ENCODE peak calls at places on chromosomes 3 and 15, in nine cellular contexts. I is H9, Q is ovary, V is OCI-LY7, D is cardiac muscle cell, T is suprapubic skin, Y is fibroblast of lung, G is mesendoderm, L is K562. B is an unnamed sample. For H3K4me1, the result is how much of the 10 kb centered on the place peaks cover.

GRCh38 chr3:65729973-65730372 is 308.7 kb downstream of the MAGI1 start:
- DNase-seq in I (no peak), Q (no peak), V (no peak), D (no peak), T (no peak), Y (peak), G (no peak), L (no peak), B (no peak)

GRCh38 chr3:187983484-187984124 is 170.4 kb upstream of the LPP start:
- DNase-seq in I (no peak), Q (no peak), V (no peak), D (peak), T (no peak), Y (no peak), G (no peak), L (no peak), B (no peak)

GRCh38 chr15:46408312-46408711 is 773.5 kb downstream of the SQOR start:
- DNase-seq in I (no peak), Q (no peak), V (no peak), D (no peak), T (no peak), Y (no peak), G (no peak), L (no peak), B (no peak)

GRCh38 chr15:70795311-70795665 is 31.9 kb upstream of the UACA start:
- DNase-seq in I (no peak), Q (no peak), V (no peak), D (no peak), T (no peak), Y (peak), G (no peak), L (no peak), B (no peak)

GRCh38 chr3:42247576-42248027 is 18.4 kb downstream of the CCK start:
- DNase-seq in I (peak), Q (no peak), V (peak), D (peak), T (no peak), Y (peak), G (peak), L (peak), B (no peak)

GRCh38 chr15:67992834-67993233 is 61.3 kb upstream of the PIAS1 start:
- DNase-seq in I (no peak), Q (no peak), V (no peak), D (no peak), T (no peak), Y (no peak), G (peak), L (no peak), B (no peak)

GRCh38 chr3:62636235-62636826 is 238.9 kb downstream of the CADPS start:
- DNase-seq in I (no peak), Q (no peak), V (no peak), D (peak), T (no peak), Y (no peak), G (no peak), L (no peak), B (no peak)

GRCh38 chr3:149813367-149814281 is 609 bp downstream of the RNF13 start:
- DNase-seq in I (peak), Q (no peak), V (peak), D (peak), T (no peak), Y (peak), G (peak), L (peak), B (no peak)

GRCh38 chr3:197613187-197613586 is 57.4 kb upstream of the BDH1 start:
- DNase-seq in I (no peak), Q (no peak), V (no peak), D (no peak), T (no peak), Y (no peak), G (no peak), L (no peak), B (no peak)

GRCh38 chr3:12288466-12289129 is at the start of gene PPARG:
- DNase-seq in I (peak), Q (peak), V (no peak), D (peak), T (no peak), Y (peak), G (peak), L (no peak), B (peak)

GRCh38 chr15:61038387-61038786 is 190.7 kb downstream of the RORA start:
- DNase-seq in I (no peak), Q (no peak), V (no peak), D (no peak), T (no peak), Y (no peak), G (no peak), L (peak), B (no peak)

GRCh38 chr3:31483776-31484175 is 48.9 kb upstream of the STT3B start:
- DNase-seq in I (no peak), Q (no peak), V (no peak), D (no peak), T (no peak), Y (no peak), G (no peak), L (no peak), B (no peak)

GRCh38 chr3:187593347-187593850 is 76.8 kb downstream of the SST start:
- DNase-seq in I (no peak), Q (no peak), V (no peak), D (no peak), T (no peak), Y (no peak), G (no peak), L (no peak), B (no peak)

GRCh38 chr3:38711321-38711720 is 61.8 kb upstream of the SCN5A start:
- DNase-seq in I (no peak), Q (no peak), V (no peak), D (no peak), T (no peak), Y (no peak), G (no peak), L (no peak), B (no peak)

GRCh38 chr3:126903521-126903920 is 79.4 kb upstream of the PLXNA1 start:
- DNase-seq in I (no peak), Q (no peak), V (no peak), D (no peak), T (no peak), Y (no peak), G (no peak), L (no peak), B (no peak)

GRCh38 chr3:150751781-150752263 is 11.1 kb downstream of the SIAH2 start:
- DNase-seq in I (no peak), Q (no peak), V (no peak), D (no peak), T (no peak), Y (no peak), G (no peak), L (no peak), B (no peak)

GRCh38 chr3:148631124-148631903 is 66.4 kb upstream of the AGTR1 start:
- DNase-seq in I (peak), Q (no peak), V (no peak), D (peak), T (no peak), Y (no peak), G (peak), L (no peak), B (no peak)

GRCh38 chr15:77871838-77872371 is 205.6 kb downstream of the TBC1D2B start:
- DNase-seq in I (peak), Q (no peak), V (no peak), D (no peak), T (no peak), Y (no peak), G (peak), L (peak), B (no peak)

GRCh38 chr3:118945834-118946233 is 88.8 kb downstream of the IGSF11 start:
- DNase-seq in I (no peak), Q (no peak), V (no peak), D (no peak), T (no peak), Y (no peak), G (no peak), L (peak), B (no peak)

GRCh38 chr15:59223736-59224135 is 17.1 kb downstream of the LDHAL6B start:
- DNase-seq in I (no peak), Q (no peak), V (no peak), D (no peak), T (no peak), Y (no peak), G (no peak), L (no peak), B (no peak)

GRCh38 chr15:38072007-38072506 is 137.6 kb downstream of the TMCO5A start:
- DNase-seq in I (no peak), Q (no peak), V (no peak), D (no peak), T (no peak), Y (no peak), G (no peak), L (no peak), B (no peak)

GRCh38 chr15:46452297-46452820 is 817.5 kb downstream of the SQOR start:
- DNase-seq in I (no peak), Q (no peak), V (no peak), D (no peak), T (no peak), Y (no peak), G (no peak), L (no peak), B (no peak)

GRCh38 chr3:78754066-78754743 is 1013.6 kb downstream of the ROBO1 start:
- DNase-seq in I (no peak), Q (no peak), V (no peak), D (no peak), T (no peak), Y (peak), G (peak), L (no peak), B (no peak)

GRCh38 chr3:8660271-8660731 is 15.7 kb upstream of the SSUH2 start:
- DNase-seq in I (no peak), Q (no peak), V (no peak), D (peak), T (no peak), Y (peak), G (peak), L (no peak), B (no peak)

GRCh38 chr3:123430266-123430665 is 18.6 kb downstream of the ADCY5 start:
- DNase-seq in I (no peak), Q (no peak), V (no peak), D (no peak), T (no peak), Y (no peak), G (no peak), L (no peak), B (no peak)

GRCh38 chr3:123432832-123433523 is 15.9 kb downstream of the ADCY5 start:
- DNase-seq in I (no peak), Q (no peak), V (no peak), D (no peak), T (no peak), Y (no peak), G (no peak), L (no peak), B (no peak)

GRCh38 chr3:123429362-123430125 is 19.3 kb downstream of the ADCY5 start:
- DNase-seq in I (no peak), Q (no peak), V (no peak), D (no peak), T (no peak), Y (no peak), G (no peak), L (no peak), B (no peak)

GRCh38 chr3:123431007-123431657 is 17.8 kb downstream of the ADCY5 start:
- DNase-seq in I (no peak), Q (no peak), V (no peak), D (no peak), T (no peak), Y (peak), G (no peak), L (no peak), B (no peak)

DNA sequence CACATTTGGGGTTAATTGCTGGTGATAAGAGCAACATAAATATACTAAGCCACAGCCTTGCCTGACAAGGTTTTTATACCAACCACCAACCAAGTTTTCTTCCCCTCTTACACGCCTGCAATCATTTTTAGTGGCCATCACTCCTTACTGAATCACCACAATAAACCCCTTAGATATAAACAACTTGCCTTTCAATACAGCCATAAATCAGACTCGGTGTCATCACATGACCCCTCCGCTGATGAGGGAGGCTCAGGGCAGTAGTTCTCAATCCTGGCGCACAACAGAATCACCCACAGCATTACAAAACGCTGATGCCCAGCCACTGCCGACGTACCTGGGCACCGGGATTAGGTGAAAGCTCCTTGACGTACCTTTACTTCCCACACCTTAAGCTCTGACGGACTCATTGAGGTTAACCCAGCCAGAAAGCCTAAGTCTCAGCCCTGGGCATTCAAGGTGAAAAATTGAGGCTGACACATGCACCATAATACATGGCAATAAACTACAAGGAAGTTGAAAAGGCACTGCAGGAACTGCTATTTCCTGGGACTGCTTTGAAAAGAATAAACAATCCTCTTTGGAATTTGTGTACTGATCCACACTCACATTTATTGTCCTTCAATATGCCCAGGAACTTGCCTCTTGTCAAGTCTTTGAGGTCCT is 17.1 kb downstream of the ADCY5 start:
- DNase-seq in I (no peak), Q (no peak), V (no peak), D (no peak), T (no peak), Y (no peak), G (no peak), L (no peak), B (no peak)
- H3K4me1 ChIP-seq in I (under half), Q (under half), V (under half), D (under half), T (under half), Y (under half), G (under half), L (under half), B (under half)

DNA sequence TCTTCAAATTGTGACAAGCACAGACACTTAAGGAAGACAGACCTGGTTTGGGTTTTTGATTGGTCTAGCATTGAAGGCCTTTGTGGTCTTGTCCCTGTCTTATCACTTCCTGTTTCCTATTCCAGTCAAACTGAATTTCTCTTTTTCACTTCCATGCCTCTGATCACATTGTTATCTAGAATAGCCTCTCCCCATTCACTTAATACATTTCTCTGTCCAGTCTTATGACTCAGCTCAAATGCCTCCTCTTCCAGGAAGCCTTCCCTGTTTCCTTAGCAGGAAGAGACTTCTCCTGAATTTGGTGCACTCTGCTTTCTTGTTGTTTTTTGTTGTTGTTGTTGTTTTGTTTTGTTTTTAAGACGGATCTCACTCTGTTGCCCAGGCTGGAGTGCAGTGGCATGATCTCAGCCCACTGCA is 45.5 kb downstream of the LIMD1 start:
- DNase-seq in I (no peak), Q (no peak), V (no peak), D (no peak), T (no peak), Y (no peak), G (no peak), L (peak), B (no peak)
- H3K4me1 ChIP-seq in I (under half), Q (under half), V (under half), D (under half), T (under half), Y (under half), G (under half), L (under half), B (under half)

GRCh38 chr3:4983739-4984510 is 4.7 kb downstream of the BHLHE40 start:
- DNase-seq in I (no peak), Q (no peak), V (peak), D (no peak), T (no peak), Y (peak), G (peak), L (peak), B (peak)
- H3K4me1 ChIP-seq in I (under half), Q (under half), V (under half), D (under half), T (half or more), Y (under half), G (under half), L (half or more), B (under half)

GRCh38 chr3:172128852-172129251 is 89.5 kb downstream of the FNDC3B start:
- DNase-seq in I (no peak), Q (no peak), V (no peak), D (no peak), T (no peak), Y (no peak), G (no peak), L (no peak), B (no peak)
- H3K4me1 ChIP-seq in I (under half), Q (under half), V (under half), D (under half), T (half or more), Y (under half), G (under half), L (under half), B (under half)

DNA sequence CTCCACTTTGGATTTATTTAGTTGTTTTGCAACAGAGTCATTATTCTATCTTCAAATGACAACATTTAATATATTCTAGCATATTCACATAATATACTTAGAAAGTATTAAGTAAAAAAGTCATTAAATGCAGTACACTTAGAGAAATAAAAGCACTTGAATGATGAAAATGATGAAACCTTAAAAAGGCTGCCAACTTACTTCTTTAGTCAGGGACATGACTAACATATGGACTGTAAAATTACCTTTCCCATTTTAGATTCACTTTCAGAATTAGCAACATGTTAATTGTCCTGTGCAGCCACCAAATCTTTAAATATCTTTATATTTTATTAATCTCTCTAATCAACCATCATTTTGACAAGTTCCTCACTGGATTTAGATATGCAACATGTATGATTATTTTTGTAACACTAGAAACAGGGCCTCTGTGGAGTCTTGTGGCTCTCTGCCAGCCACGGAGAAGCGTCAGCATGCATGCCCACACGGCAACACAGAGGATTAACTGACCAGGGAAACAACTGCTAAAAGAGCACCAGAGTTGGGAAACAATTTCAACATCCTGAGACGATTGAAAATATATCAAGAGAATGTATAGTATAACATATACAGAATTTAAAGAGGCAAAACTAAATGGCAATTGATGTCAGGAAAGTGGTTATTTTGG is 95.7 kb downstream of the ANO10 start:
- DNase-seq in I (no peak), Q (no peak), V (no peak), D (no peak), T (no peak), Y (peak), G (no peak), L (no peak), B (no peak)
- H3K4me1 ChIP-seq in I (under half), Q (under half), V (under half), D (under half), T (under half), Y (under half), G (under half), L (under half), B (under half)

DNA sequence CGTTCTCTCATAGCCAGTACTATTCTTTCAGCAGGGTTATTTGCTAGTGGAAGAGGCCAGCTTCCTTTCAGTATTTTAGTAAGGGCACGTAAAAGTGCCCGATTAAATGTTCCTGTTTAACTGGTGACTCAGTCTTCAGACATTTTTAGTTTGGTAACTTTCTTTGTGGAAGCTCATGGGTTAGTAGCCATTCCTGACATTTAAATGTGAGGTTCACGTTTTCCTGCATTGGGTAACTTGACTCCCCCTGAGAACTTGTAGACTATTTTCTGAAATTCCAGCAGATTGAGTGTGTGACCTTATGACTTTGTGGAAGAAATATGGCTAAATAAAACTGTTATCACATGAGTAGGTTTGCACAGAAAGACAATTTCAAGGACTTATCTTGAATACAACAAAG is 16.9 kb downstream of the ABHD2 start:
- DNase-seq in I (no peak), Q (no peak), V (no peak), D (no peak), T (no peak), Y (peak), G (no peak), L (no peak), B (peak)
- H3K4me1 ChIP-seq in I (under half), Q (under half), V (under half), D (under half), T (under half), Y (under half), G (under half), L (under half), B (under half)

GRCh38 chr3:41223078-41223477 is 23.8 kb downstream of the CTNNB1 start:
- DNase-seq in I (no peak), Q (no peak), V (no peak), D (no peak), T (no peak), Y (no peak), G (no peak), L (no peak), B (no peak)
- H3K4me1 ChIP-seq in I (under half), Q (under half), V (under half), D (under half), T (under half), Y (under half), G (under half), L (under half), B (under half)

GRCh38 chr3:170470063-170471006 is 51.7 kb downstream of the CLDN11 start:
- DNase-seq in I (no peak), Q (no peak), V (no peak), D (no peak), T (no peak), Y (peak), G (no peak), L (peak), B (peak)

GRCh38 chr3:170469151-170470062 is 50.7 kb downstream of the CLDN11 start:
- DNase-seq in I (no peak), Q (no peak), V (no peak), D (peak), T (no peak), Y (peak), G (no peak), L (no peak), B (peak)

GRCh38 chr3:170465935-170466334 is 47.3 kb downstream of the CLDN11 start:
- DNase-seq in I (no peak), Q (no peak), V (no peak), D (no peak), T (no peak), Y (no peak), G (no peak), L (no peak), B (no peak)

GRCh38 chr3:170467007-170467406 is 48.3 kb downstream of the CLDN11 start:
- DNase-seq in I (no peak), Q (no peak), V (no peak), D (no peak), T (no peak), Y (no peak), G (no peak), L (no peak), B (no peak)

GRCh38 chr3:170467560-170467959 is 48.9 kb downstream of the CLDN11 start:
- DNase-seq in I (no peak), Q (no peak), V (no peak), D (no peak), T (no peak), Y (no peak), G (no peak), L (no peak), B (no peak)
- H3K4me1 ChIP-seq in I (under half), Q (under half), V (under half), D (under half), T (under half), Y (under half), G (under half), L (under half), B (under half)